ENCODE peak calls at places on chromosomes 12 and 14, in four cellular contexts. B is HepG2, S is K562, J is H1. R is an unnamed sample.
A peak's percentile ranks its signal among the peaks of the same experiment; 100 is the strongest.

GRCh38 chr14:72892879-72893635 is 844 bp downstream of the DPF3 start:
- DNase-seq in S (peak; percentile 42), B (no peak), J (peak; percentile 65), R (no peak)

GRCh38 chr14:67285876-67286452 is 44.7 kb downstream of the PALS1 start:
- DNase-seq in B (peak; percentile 25), J (no peak), S (peak; percentile 28), R (peak; percentile 30)

GRCh38 chr12:114355389-114356088 is 50.4 kb downstream of the TBX5 start:
- DNase-seq in J (peak; percentile 87), S (no peak), B (peak; percentile 23), R (peak; percentile 58)

GRCh38 chr12:47124451-47124850 is 44.7 kb upstream of the AMIGO2 start:
- DNase-seq in S (no peak), B (no peak), J (no peak), R (no peak)

GRCh38 chr12:111435661-111436201 is 30.0 kb downstream of the SH2B3 start:
- DNase-seq in J (no peak), B (no peak), S (no peak), R (no peak)

GRCh38 chr12:105357162-105357691 is 26.7 kb downstream of the C12orf75 start:
- DNase-seq in J (no peak), B (no peak), S (no peak), R (peak; percentile 60)

GRCh38 chr12:104668274-104668718 is 211.5 kb downstream of the CHST11 start:
- DNase-seq in J (no peak), S (peak; percentile 38), B (no peak), R (no peak)

GRCh38 chr14:77208266-77208978 is 26.8 kb downstream of the TMEM63C start:
- DNase-seq in J (peak; percentile 91), B (peak; percentile 32), S (peak; percentile 26), R (peak; percentile 61)

GRCh38 chr14:35248476-35248788 is 43.8 kb upstream of the PSMA6 start:
- DNase-seq in B (no peak), S (no peak), J (no peak), R (no peak)

GRCh38 chr12:29164477-29165163 is 15.5 kb downstream of the FAR2 start:
- DNase-seq in J (no peak), S (peak; percentile 19), B (no peak), R (no peak)

GRCh38 chr12:120972870-120973543 is 5.3 kb upstream of the HNF1A start:
- DNase-seq in J (no peak), B (peak; percentile 90), S (no peak), R (no peak)

GRCh38 chr14:24335461-24336146 is 733 bp upstream of the ADCY4 start:
- DNase-seq in B (no peak), S (no peak), J (no peak), R (no peak)

GRCh38 chr12:49347307-49348237 is 884 bp downstream of the DNAJC22 start:
- DNase-seq in S (peak; percentile 77), B (peak; percentile 95), J (peak; percentile 98), R (peak; percentile 98)

GRCh38 chr12:102567031-102567985 is 86.9 kb upstream of the IGF1 start:
- DNase-seq in B (no peak), S (no peak), J (no peak), R (peak; percentile 83)

GRCh38 chr12:13024151-13024946 is 19.8 kb upstream of the FAM234B start:
- DNase-seq in S (peak; percentile 35), B (peak; percentile 11), J (peak; percentile 2), R (peak; percentile 45)

GRCh38 chr14:104112609-104113571 is 25.5 kb upstream of the KIF26A start:
- DNase-seq in B (no peak), J (peak; percentile 39), S (no peak), R (no peak)

GRCh38 chr12:8697120-8697475 is 693 bp upstream of the RIMKLB start:
- DNase-seq in B (no peak), S (peak; percentile 50), J (no peak), R (no peak)

GRCh38 chr12:123337053-123337452 is 27.6 kb downstream of the SBNO1 start:
- DNase-seq in J (no peak), S (no peak), B (no peak), R (no peak)

GRCh38 chr14:93936245-93936644 is 9.1 kb downstream of the FAM181A start:
- DNase-seq in B (no peak), S (peak; percentile 18), J (no peak), R (peak; percentile 45)

GRCh38 chr14:76924363-76925151 is 98.3 kb downstream of the LRRC74A start:
- DNase-seq in J (peak; percentile 87), S (no peak), B (peak; percentile 36), R (no peak)

GRCh38 chr12:119176267-119177055 is 2.3 kb upstream of the HSPB8 start:
- DNase-seq in S (no peak), B (peak; percentile 15), J (peak; percentile 51), R (peak; percentile 78)

GRCh38 chr14:67551940-67552339 is 18.9 kb downstream of the PLEKHH1 start:
- DNase-seq in S (no peak), B (no peak), J (no peak), R (no peak)

GRCh38 chr12:49733219-49734017 is 7.9 kb upstream of the TMBIM6 start:
- DNase-seq in B (peak; percentile 39), J (peak; percentile 53), S (no peak), R (no peak)

GRCh38 chr12:7989827-7990491 is 42.6 kb upstream of the FOXJ2 start:
- DNase-seq in S (peak; percentile 58), B (no peak), J (no peak), R (no peak)

GRCh38 chr12:55728185-55728931 is 451 bp downstream of the CD63 start:
- DNase-seq in S (peak; percentile 65), J (no peak), B (no peak), R (peak; percentile 39)

GRCh38 chr12:124392991-124393790 is 98.3 kb downstream of the RFLNA start:
- DNase-seq in S (no peak), B (no peak), J (no peak), R (no peak)

DNA sequence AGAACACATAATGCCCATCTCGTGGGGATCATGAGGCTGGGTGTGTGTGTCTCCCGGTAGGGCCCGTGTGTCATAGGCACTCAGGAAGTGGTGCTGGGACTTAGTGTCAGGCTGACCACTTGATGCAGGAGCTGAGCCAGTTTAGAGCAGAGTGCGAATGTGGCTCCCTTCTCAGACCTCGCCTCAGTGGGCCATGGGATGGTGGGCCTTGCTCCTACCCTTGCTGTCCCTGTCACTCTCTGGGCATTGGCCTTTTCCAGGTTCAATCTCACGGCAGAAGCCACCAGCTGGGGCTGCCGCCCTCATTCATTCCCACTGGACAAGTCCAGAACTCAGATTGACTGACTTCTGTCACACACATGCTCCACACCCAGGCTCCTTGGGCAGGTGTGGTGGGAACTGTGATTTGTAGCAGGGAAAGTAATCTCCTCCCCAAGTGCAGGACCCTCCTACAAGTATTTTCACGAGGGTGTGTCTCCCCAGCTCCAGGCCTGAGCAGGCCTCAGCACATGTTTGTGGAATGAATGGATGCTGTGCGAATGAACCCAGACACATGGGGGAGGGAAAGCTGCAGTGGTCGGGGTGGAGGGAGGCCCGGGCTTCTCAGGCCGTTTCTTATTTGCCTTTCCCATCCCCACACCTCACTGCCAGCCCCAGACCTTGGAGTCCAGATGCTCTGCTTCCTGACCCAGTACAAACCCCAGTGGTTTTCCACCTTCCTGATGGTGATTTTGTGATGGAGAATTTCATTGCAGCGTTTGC is 54.9 kb downstream of the BEGAIN start:
- DNase-seq in S (no peak), B (no peak), J (no peak), R (no peak)
- TF ChIP-seq PHF8 in S (no peak), B (no peak), J (no peak), R (no peak)

GRCh38 chr12:14219156-14219555 is 146.3 kb upstream of the ATF7IP start:
- DNase-seq in S (no peak), B (no peak), J (no peak), R (no peak)

GRCh38 chr12:14213542-14213941 is 151.9 kb upstream of the ATF7IP start:
- DNase-seq in J (peak; percentile 33), B (no peak), S (no peak), R (no peak)

GRCh38 chr12:14211829-14212455 is 153.5 kb upstream of the ATF7IP start:
- DNase-seq in S (no peak), J (no peak), B (no peak), R (no peak)

GRCh38 chr12:14214495-14214894 is 151.0 kb upstream of the ATF7IP start:
- DNase-seq in B (no peak), S (no peak), J (no peak), R (no peak)

DNA sequence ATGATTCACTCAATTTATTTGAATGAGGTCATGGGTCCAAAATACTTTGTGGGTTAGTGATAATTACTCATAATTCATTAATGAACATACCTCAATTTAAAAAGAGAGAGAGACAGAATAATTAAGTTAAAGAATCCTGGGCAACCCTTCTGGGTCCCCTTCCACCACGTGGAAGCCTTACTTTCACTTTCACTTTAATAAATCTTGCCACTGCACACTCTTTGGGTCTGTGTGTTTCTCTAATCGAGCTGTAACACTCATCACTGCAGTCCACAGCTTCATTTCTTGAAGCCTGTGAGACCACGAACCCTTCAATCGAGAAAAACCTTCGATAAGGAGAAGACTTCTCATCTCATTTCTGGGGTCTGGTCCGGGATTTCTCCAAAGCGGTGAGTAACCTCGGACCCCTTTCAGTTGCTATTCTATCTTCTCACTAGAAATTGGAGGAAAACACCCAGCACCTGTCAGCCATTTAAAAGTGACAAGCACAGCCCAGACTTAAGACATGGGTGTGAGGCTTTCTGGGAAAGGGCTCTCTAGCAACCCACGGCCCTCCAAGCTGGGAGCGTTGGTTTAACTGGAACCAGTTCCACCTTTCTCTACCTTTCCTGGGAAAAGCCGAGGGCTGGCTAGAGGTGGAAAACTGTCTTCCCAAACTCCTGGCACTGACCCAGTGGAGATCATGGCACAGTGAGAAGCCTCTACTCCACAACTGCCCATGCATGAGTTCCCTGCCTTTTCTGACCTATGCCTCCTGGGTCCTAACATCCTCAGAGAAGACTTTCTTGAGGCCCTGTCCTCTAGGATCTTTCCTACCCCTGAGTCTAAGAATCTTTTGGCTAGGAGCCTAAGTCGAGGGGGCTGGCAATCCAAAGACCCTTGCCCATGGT is 148.8 kb upstream of the ATF7IP start:
- DNase-seq in J (peak; percentile 13), S (peak; percentile 11), B (no peak), R (no peak)
- TF ChIP-seq PHF8 in J (no peak), S (no peak), B (no peak), R (no peak)

DNA sequence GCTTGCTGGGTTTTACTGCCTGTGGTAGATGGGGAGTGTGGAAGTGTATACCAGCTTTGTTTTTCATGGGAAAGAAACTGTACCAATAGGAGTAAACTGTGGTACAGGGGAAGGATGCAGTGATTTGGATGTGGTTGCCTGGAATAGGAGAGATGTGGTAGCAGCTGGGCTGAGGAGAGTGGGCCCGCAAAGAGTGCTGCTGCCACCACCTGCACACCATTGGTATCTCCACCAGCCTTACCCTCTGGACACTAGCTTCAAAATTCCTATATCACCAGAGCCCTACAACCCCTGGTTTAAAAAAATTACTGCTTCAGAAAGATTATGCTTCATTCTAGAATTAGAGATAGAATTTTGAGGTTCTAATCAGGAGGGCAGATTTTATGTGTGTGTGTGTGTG is 53.6 kb downstream of the AKAP6 start:
- DNase-seq in S (peak; percentile 12), J (no peak), B (no peak), R (peak; percentile 40)
- TF ChIP-seq PHF8 in S (no peak), J (no peak), B (no peak), R (no peak)

DNA sequence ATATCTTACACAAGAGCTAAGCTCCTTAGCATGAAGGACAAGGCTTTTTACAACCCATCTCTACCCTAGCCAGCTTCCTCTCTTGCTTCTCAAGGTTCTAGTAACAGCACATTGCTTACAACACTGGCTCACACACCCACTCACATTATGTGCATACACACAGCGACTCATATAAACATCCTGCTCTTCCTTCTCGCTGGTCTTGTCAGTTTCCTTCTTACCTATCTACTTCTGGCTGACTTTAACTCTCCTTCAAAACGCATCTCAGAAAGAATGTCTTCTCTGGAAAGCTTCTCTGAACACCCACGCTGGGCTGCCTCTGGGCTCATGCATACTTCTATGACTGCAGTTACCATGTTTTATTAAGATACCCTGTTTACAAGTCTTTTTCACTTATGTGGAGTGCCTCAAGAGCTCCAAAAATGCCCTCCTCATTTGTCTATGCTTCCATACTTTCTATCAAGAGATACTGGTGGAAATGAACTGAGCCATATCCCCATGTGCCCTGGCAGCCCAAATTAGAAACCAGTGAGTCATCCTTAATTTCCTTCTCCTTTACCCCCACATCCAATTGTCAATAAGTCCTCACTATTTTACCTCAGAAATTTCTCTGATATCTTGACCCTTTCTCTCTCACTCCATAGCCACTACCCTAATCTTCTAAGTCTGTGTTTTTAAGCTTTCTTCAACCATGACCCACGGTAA is 126.9 kb upstream of the KRAS start:
- DNase-seq in J (no peak), B (no peak), S (no peak), R (no peak)
- TF ChIP-seq PHF8 in J (no peak), B (no peak), S (no peak), R (no peak)

R was measured in A549.